ENCODE peak calls at places on chromosomes 1 and 21, in four cellular contexts. D, U, W and E are unnamed samples.

GRCh38 chr1:211335507-211336157 is 9.0 kb downstream of the TRAF5 start:
- DNase-seq in D (no peak), U (no peak), W (no peak), E (no peak)

GRCh38 chr1:240284656-240285427 is 193.2 kb downstream of the FMN2 start:
- DNase-seq in D (no peak), U (no peak), W (no peak), E (peak; percentile 15)

GRCh38 chr1:226027861-226028260 is 28.7 kb upstream of the SDE2 start:
- DNase-seq in D (no peak), U (no peak), W (no peak), E (no peak)

GRCh38 chr1:240804475-240804874 is 192.5 kb upstream of the GREM2 start:
- DNase-seq in D (no peak), U (no peak), W (no peak), E (peak; percentile 30)

GRCh38 chr1:55867444-55867843 is 652.3 kb upstream of the USP24 start:
- DNase-seq in D (no peak), U (no peak), W (no peak), E (no peak)

GRCh38 chr1:109385417-109385816 is 12.3 kb downstream of the SORT1 start:
- DNase-seq in D (no peak), U (no peak), W (no peak), E (no peak)

GRCh38 chr1:201686709-201687455 is 142.1 kb upstream of the IPO9 start:
- DNase-seq in D (peak; percentile 44), U (peak; percentile 50), W (peak; percentile 28), E (no peak)

GRCh38 chr1:50348449-50349241 is 74.6 kb downstream of the DMRTA2 start:
- DNase-seq in D (peak; percentile 66), U (no peak), W (peak; percentile 83), E (peak; percentile 64)

GRCh38 chr1:245687636-245688535 is 533.1 kb downstream of the KIF26B start:
- DNase-seq in D (no peak), U (no peak), W (no peak), E (no peak)

GRCh38 chr21:36022704-36023103 is 37.6 kb downstream of the SETD4 start:
- DNase-seq in D (no peak), U (no peak), W (no peak), E (no peak)

GRCh38 chr21:34948157-34948556 is 100.9 kb downstream of the RUNX1 start:
- DNase-seq in D (no peak), U (no peak), W (no peak), E (no peak)

GRCh38 chr1:170674239-170674638 is 10.3 kb downstream of the PRRX1 start:
- DNase-seq in D (no peak), U (no peak), W (no peak), E (no peak)

GRCh38 chr1:170678196-170678595 is 14.3 kb downstream of the PRRX1 start:
- DNase-seq in D (no peak), U (no peak), W (no peak), E (no peak)

GRCh38 chr1:170674986-170675385 is 11.1 kb downstream of the PRRX1 start:
- DNase-seq in D (no peak), U (no peak), W (no peak), E (no peak)

GRCh38 chr1:170676628-170677027 is 12.7 kb downstream of the PRRX1 start:
- DNase-seq in D (no peak), U (no peak), W (no peak), E (no peak)

DNA sequence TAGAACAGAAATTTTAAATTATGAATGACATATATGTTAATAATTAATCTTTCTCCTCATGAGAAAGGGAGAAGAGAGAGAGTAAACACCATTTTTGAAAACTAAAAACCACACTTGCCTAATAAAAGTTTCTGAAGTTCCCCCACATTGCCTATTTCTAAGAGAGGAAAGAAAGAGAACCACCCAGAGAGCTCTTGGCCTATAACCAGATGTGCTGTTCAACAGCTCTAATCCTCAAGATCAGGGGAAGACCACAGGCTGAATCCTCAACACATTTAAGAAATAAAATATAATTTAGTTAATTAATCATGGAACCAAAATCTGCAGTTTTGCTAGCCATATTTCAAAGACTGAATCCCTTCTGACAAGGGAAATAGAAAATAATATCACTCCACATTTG is 11.9 kb downstream of the PRRX1 start:
- DNase-seq in D (no peak), U (no peak), W (no peak), E (no peak)
- H3K4me3 ChIP-seq in D (no peak overlapping the region), U (no peak overlapping the region), W (no peak overlapping the region), E (no peak overlapping the region)

GRCh38 chr1:200038645-200038986 is 11.1 kb downstream of the NR5A2 start:
- DNase-seq in D (peak; percentile 77), U (peak; percentile 74), W (no peak), E (no peak)

GRCh38 chr1:200037904-200038644 is 10.6 kb downstream of the NR5A2 start:
- DNase-seq in D (no peak), U (no peak), W (no peak), E (no peak)

GRCh38 chr1:200039849-200040479 is 12.5 kb downstream of the NR5A2 start:
- DNase-seq in D (no peak), U (no peak), W (no peak), E (no peak)

GRCh38 chr1:200040516-200041138 is 13.1 kb downstream of the NR5A2 start:
- DNase-seq in D (peak; percentile 65), U (peak; percentile 87), W (no peak), E (no peak)

GRCh38 chr1:200038987-200039848 is 11.7 kb downstream of the NR5A2 start:
- DNase-seq in D (peak; percentile 76), U (peak; percentile 81), W (no peak), E (peak; percentile 57)
- H3K9me3 ChIP-seq in D (no peaks in the 10 kb centered on the region), U (no peaks in the 10 kb centered on the region), W (no peaks in the 10 kb centered on the region), E (no peaks in the 10 kb centered on the region)

GRCh38 chr1:220296941-220297460 is 24.7 kb upstream of the RAB3GAP2 start:
- DNase-seq in D (no peak), U (no peak), W (no peak), E (no peak)

GRCh38 chr1:220301630-220302029 is 29.4 kb upstream of the RAB3GAP2 start:
- DNase-seq in D (no peak), U (no peak), W (no peak), E (no peak)

GRCh38 chr1:220298470-220298869 is 26.2 kb upstream of the RAB3GAP2 start:
- DNase-seq in D (no peak), U (no peak), W (no peak), E (no peak)

GRCh38 chr1:220299337-220299736 is 27.1 kb upstream of the RAB3GAP2 start:
- DNase-seq in D (no peak), U (no peak), W (no peak), E (no peak)

GRCh38 chr1:220300442-220301121 is 28.3 kb upstream of the RAB3GAP2 start:
- DNase-seq in D (peak; percentile 22), U (no peak), W (peak; percentile 84), E (peak; percentile 84)
- H3K4me3 ChIP-seq in D (no peak overlapping the region), U (no peak overlapping the region), W (no peak overlapping the region), E (no peak overlapping the region)

GRCh38 chr1:2957329-2957728 is 63.9 kb upstream of the ACTRT2 start:
- DNase-seq in D (no peak), U (no peak), W (no peak), E (no peak)
- H3K9me3 ChIP-seq in D (no peaks in the 10 kb centered on the region), U (peaks cover 6% of the 10 kb centered on the region), W (peaks cover 10% of the 10 kb centered on the region), E (peaks cover 10% of the 10 kb centered on the region)

GRCh38 chr1:66982561-66983285 is 57.9 kb downstream of the MIER1 start:
- DNase-seq in D (no peak), U (no peak), W (no peak), E (no peak)

GRCh38 chr1:66985835-66986234 is 61.0 kb downstream of the MIER1 start:
- DNase-seq in D (no peak), U (no peak), W (no peak), E (no peak)

GRCh38 chr1:66980745-66981367 is 56.1 kb downstream of the MIER1 start:
- DNase-seq in D (no peak), U (no peak), W (no peak), E (no peak)

GRCh38 chr1:66984491-66984890 is 59.7 kb downstream of the MIER1 start:
- DNase-seq in D (no peak), U (no peak), W (no peak), E (no peak)

DNA sequence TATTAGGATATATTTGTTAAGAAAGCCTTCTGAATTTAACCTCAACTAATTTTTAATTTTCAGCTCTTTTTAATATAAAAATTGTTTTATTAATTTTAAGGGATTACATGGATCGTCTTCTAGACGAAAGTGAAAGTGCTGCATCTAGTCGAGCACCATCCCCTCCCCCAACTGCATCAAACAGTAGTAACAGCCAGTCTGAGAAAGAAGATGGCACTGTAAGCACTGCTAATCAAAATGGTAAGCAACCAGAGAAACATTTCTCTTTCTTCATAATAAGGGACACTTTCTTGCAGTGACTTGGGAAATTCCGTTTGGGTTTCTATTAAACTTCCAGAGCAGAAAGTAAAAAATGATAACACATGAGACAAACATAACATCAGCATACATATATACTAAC is 56.9 kb downstream of the MIER1 start:
- DNase-seq in D (no peak), U (no peak), W (peak; percentile 36), E (no peak)
- H3K4me3 ChIP-seq in D (no peak overlapping the region), U (no peak overlapping the region), W (peak overlapping the region; percentile 34), E (no peak overlapping the region)

GRCh38 chr1:4877426-4877825 is 223.0 kb downstream of the AJAP1 start:
- DNase-seq in D (no peak), U (no peak), W (no peak), E (no peak)
- H3K9me3 ChIP-seq in D (no peaks in the 10 kb centered on the region), U (no peaks in the 10 kb centered on the region), W (peaks cover 4% of the 10 kb centered on the region), E (no peaks in the 10 kb centered on the region)

GRCh38 chr1:20115479-20115878 is 3.9 kb downstream of the PLA2G2D start:
- DNase-seq in D (no peak), U (no peak), W (no peak), E (no peak)
- H3K4me3 ChIP-seq in D (no peak overlapping the region), U (no peak overlapping the region), W (no peak overlapping the region), E (no peak overlapping the region)

GRCh38 chr1:45259053-45259452 is 52.6 kb upstream of the ZSWIM5 start:
- DNase-seq in D (no peak), U (no peak), W (no peak), E (no peak)
- H3K9me3 ChIP-seq in D (no peaks in the 10 kb centered on the region), U (peaks cover 19% of the 10 kb centered on the region), W (no peaks in the 10 kb centered on the region), E (peaks cover 20% of the 10 kb centered on the region)

GRCh38 chr1:6278263-6278662 is 17.4 kb upstream of the GPR153 start:
- DNase-seq in D (no peak), U (no peak), W (no peak), E (no peak)

GRCh38 chr1:6274102-6274501 is 13.2 kb upstream of the GPR153 start:
- DNase-seq in D (no peak), U (no peak), W (no peak), E (no peak)

GRCh38 chr1:6276765-6277555 is 16.1 kb upstream of the GPR153 start:
- DNase-seq in D (no peak), U (no peak), W (no peak), E (no peak)

GRCh38 chr1:6274622-6275139 is 13.8 kb upstream of the GPR153 start:
- DNase-seq in D (no peak), U (no peak), W (no peak), E (no peak)

GRCh38 chr1:6275826-6276764 is 15.2 kb upstream of the GPR153 start:
- DNase-seq in D (no peak), U (peak; percentile 67), W (peak; percentile 61), E (no peak)
- H3K4me3 ChIP-seq in D (no peak overlapping the region), U (no peak overlapping the region), W (no peak overlapping the region), E (no peak overlapping the region)